ENCODE peak calls at places on chromosomes 11 and 22, in five cellular contexts. D is A673, F is stomach, H is left ventricle myocardium inferior, R is lower lobe of right lung. G is an unnamed sample.

GRCh38 chr22:36332623-36333331 is 55.0 kb downstream of the MYH9 start:
- DNase-seq in D (peak; percentile 42), F (peak; percentile 73), H (no peak), R (peak; percentile 61), G (no peak)

GRCh38 chr22:41197808-41198585 is 7.1 kb upstream of the L3MBTL2 start:
- DNase-seq in D (peak; percentile 77), F (peak; percentile 50), H (peak; percentile 52), R (peak; percentile 58), G (no peak)

GRCh38 chr22:35155403-35156025 is 89.6 kb downstream of the ISX start:
- DNase-seq in D (peak; percentile 24), F (no peak), H (no peak), R (no peak), G (no peak)

GRCh38 chr22:35008213-35008612 is 57.7 kb upstream of the ISX start:
- DNase-seq in D (no peak), F (no peak), H (no peak), R (no peak), G (no peak)

GRCh38 chr11:36041988-36042606 is 98.2 kb downstream of the LDLRAD3 start:
- DNase-seq in D (peak; percentile 47), F (no peak), H (no peak), R (no peak), G (no peak)

GRCh38 chr22:19179472-19180048 is 1.0 kb upstream of the SLC25A1 start:
- DNase-seq in D (peak; percentile 81), F (peak; percentile 80), H (peak; percentile 73), R (peak; percentile 83), G (no peak)

GRCh38 chr22:35227248-35227647 is 30.0 kb upstream of the HMGXB4 start:
- DNase-seq in D (no peak), F (no peak), H (no peak), R (no peak), G (no peak)

GRCh38 chr11:128716661-128717210 is 22.9 kb downstream of the FLI1 start:
- DNase-seq in D (no peak), F (no peak), H (no peak), R (no peak), G (no peak)

GRCh38 chr11:40619631-40620030 is 839.8 kb downstream of the LRRC4C start:
- DNase-seq in D (no peak), F (no peak), H (no peak), R (no peak), G (no peak)

GRCh38 chr11:22192642-22193347 is at the start of gene ANO5:
- DNase-seq in D (peak; percentile 71), F (peak; percentile 78), H (peak; percentile 83), R (peak; percentile 73), G (no peak)

GRCh38 chr11:36540998-36541397 is 26.8 kb upstream of the RAG1 start:
- DNase-seq in D (peak; percentile 84), F (peak; percentile 49), H (peak; percentile 35), R (no peak), G (no peak)

GRCh38 chr11:60334005-60334620 is 7.1 kb downstream of the MS4A6E start:
- DNase-seq in D (peak; percentile 73), F (peak; percentile 71), H (no peak), R (peak; percentile 49), G (no peak)

GRCh38 chr22:46561435-46561905 is 24.1 kb upstream of the CELSR1 start:
- DNase-seq in D (peak; percentile 54), F (no peak), H (peak; percentile 6), R (peak; percentile 40), G (no peak)

GRCh38 chr22:27686534-27686933 is 115.0 kb downstream of the MN1 start:
- DNase-seq in D (no peak), F (peak; percentile 87), H (peak; percentile 82), R (no peak), G (no peak)

GRCh38 chr22:17836977-17837742 is 62.9 kb upstream of the BID start:
- DNase-seq in D (no peak), F (peak; percentile 60), H (no peak), R (no peak), G (no peak)

GRCh38 chr11:26730711-26731460 is 9.0 kb upstream of the SLC5A12 start:
- DNase-seq in D (no peak), F (no peak), H (no peak), R (no peak), G (no peak)

GRCh38 chr11:119065369-119065768 is 2.2 kb upstream of the VPS11 start:
- DNase-seq in D (peak; percentile 70), F (no peak), H (no peak), R (no peak), G (no peak)

GRCh38 chr22:23029521-23030228 is 40.6 kb upstream of the GNAZ start:
- DNase-seq in D (no peak), F (no peak), H (no peak), R (no peak), G (no peak)

GRCh38 chr11:45233121-45233803 is 52.9 kb downstream of the SYT13 start:
- DNase-seq in D (peak; percentile 83), F (peak; percentile 76), H (peak; percentile 66), R (peak; percentile 74), G (no peak)

GRCh38 chr11:77779935-77780334 is 40.6 kb downstream of the RSF1 start:
- DNase-seq in D (peak; percentile 60), F (no peak), H (no peak), R (no peak), G (no peak)

GRCh38 chr11:95832763-95833162 is 42.5 kb downstream of the CEP57 start:
- DNase-seq in D (no peak), F (no peak), H (no peak), R (no peak), G (no peak)

GRCh38 chr11:19953342-19953741 is 206.9 kb downstream of the DBX1 start:
- DNase-seq in D (no peak), F (no peak), H (no peak), R (no peak), G (no peak)

GRCh38 chr11:88320149-88320559 is 17.4 kb downstream of the CTSC start:
- DNase-seq in D (peak; percentile 25), F (no peak), H (no peak), R (no peak), G (no peak)

GRCh38 chr11:61756452-61757212 is 4.2 kb downstream of the MYRF start:
- DNase-seq in D (peak; percentile 79), F (peak; percentile 88), H (no peak), R (no peak), G (no peak)

GRCh38 chr22:45696227-45696626 is 24.6 kb downstream of the ATXN10 start:
- DNase-seq in D (peak; percentile 35), F (no peak), H (no peak), R (no peak), G (no peak)

GRCh38 chr11:45142241-45142885 is 4.1 kb upstream of the PRDM11 start:
- DNase-seq in D (no peak), F (peak; percentile 21), H (no peak), R (no peak), G (no peak)

GRCh38 chr11:58763120-58763490 is 31.4 kb upstream of the GLYAT start:
- DNase-seq in D (no peak), F (no peak), H (no peak), R (no peak), G (no peak)

GRCh38 chr11:64005691-64006090 is 19.5 kb downstream of the OTUB1 start:
- DNase-seq in D (no peak), F (no peak), H (no peak), R (no peak), G (no peak)

GRCh38 chr11:34565417-34566208 is 52.0 kb upstream of the ELF5 start:
- DNase-seq in D (peak; percentile 63), F (no peak), H (no peak), R (no peak), G (no peak)

GRCh38 chr11:16191852-16192240 is 164.5 kb downstream of the SOX6 start:
- DNase-seq in D (no peak), F (no peak), H (no peak), R (no peak), G (no peak)

GRCh38 chr11:72758690-72759389 is 6.6 kb upstream of the ARAP1 start:
- DNase-seq in D (peak; percentile 90), F (no peak), H (peak; percentile 45), R (no peak), G (no peak)

GRCh38 chr11:70769106-70769505 is 370.8 kb downstream of the CTTN start:
- DNase-seq in D (no peak), F (no peak), H (no peak), R (no peak), G (no peak)

GRCh38 chr11:70768346-70769095 is 370.2 kb downstream of the CTTN start:
- DNase-seq in D (no peak), F (no peak), H (no peak), R (no peak), G (no peak)

GRCh38 chr11:70766901-70767300 is 368.6 kb downstream of the CTTN start:
- DNase-seq in D (no peak), F (no peak), H (no peak), R (no peak), G (no peak)

GRCh38 chr11:70771099-70771885 is 373.0 kb downstream of the CTTN start:
- DNase-seq in D (no peak), F (no peak), H (no peak), R (no peak), G (no peak)

DNA sequence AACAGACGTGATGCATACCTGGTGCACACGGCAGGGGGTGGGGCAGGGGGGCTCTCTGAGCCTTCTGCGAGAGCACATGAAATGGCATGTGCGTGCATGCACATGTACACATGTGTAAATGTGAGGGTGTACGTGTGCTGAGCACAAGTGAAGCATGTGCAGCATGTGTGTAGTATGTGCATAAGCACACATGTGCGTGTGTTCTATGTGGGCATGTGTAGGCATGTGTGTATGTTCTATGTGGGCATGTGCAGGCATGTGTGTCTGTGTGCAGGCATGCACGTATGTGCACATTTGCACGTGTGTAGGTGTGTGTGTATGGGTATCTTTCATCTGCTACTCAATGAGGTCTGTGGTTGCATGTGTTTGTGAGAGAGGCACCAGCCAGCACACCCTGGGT is 371.2 kb downstream of the CTTN start:
- DNase-seq in D (no peak), F (no peak), H (no peak), R (no peak), G (no peak)
- H3K9me3 ChIP-seq in D (no peaks in the 10 kb centered on the region), F (no peaks in the 10 kb centered on the region), H (peaks cover 18% of the 10 kb centered on the region), R (no peaks in the 10 kb centered on the region), G (no peaks in the 10 kb centered on the region)

GRCh38 chr11:116857936-116858335 is 20.5 kb upstream of the APOA1 start:
- DNase-seq in D (no peak), F (no peak), H (no peak), R (no peak), G (no peak)

GRCh38 chr11:116859175-116859574 is 21.8 kb upstream of the APOA1 start:
- DNase-seq in D (no peak), F (no peak), H (no peak), R (no peak), G (no peak)

GRCh38 chr11:116857316-116857715 is 19.9 kb upstream of the APOA1 start:
- DNase-seq in D (no peak), F (no peak), H (no peak), R (no peak), G (no peak)

GRCh38 chr11:116855413-116855812 is 18.0 kb upstream of the APOA1 start:
- DNase-seq in D (no peak), F (no peak), H (no peak), R (no peak), G (no peak)

GRCh38 chr11:116856423-116856822 is 19.0 kb upstream of the APOA1 start:
- DNase-seq in D (no peak), F (no peak), H (no peak), R (no peak), G (no peak)
- H3K4me1 ChIP-seq in D (peaks cover 28% of the 10 kb centered on the region), F (peaks cover 47% of the 10 kb centered on the region), H (peaks cover 17% of the 10 kb centered on the region), R (peaks cover 31% of the 10 kb centered on the region), G (peaks cover 39% of the 10 kb centered on the region)

GRCh38 chr22:30196867-30197336 is 49.7 kb downstream of the LIF start:
- DNase-seq in D (peak; percentile 80), F (no peak), H (no peak), R (no peak), G (no peak)
- H3K4me3 ChIP-seq in D (no peak overlapping the region), F (no peak overlapping the region), H (peak overlapping the region; percentile 26), R (no peak overlapping the region), G (no peak overlapping the region)

GRCh38 chr11:1174441-1175370 is 17.0 kb downstream of the MUC5AC start:
- DNase-seq in D (no peak), F (no peak), H (no peak), R (no peak), G (no peak)
- H3K9me3 ChIP-seq in D (no peaks in the 10 kb centered on the region), F (no peaks in the 10 kb centered on the region), H (no peaks in the 10 kb centered on the region), R (no peaks in the 10 kb centered on the region), G (no peaks in the 10 kb centered on the region)